ENCODE peak calls at places on chromosomes 13 and 19, in nine cellular contexts. X is PC-3, C is GM23248, R is HCT116, J is neural progenitor cell, N is OCI-LY7, P is hepatocyte, W is SK-N-SH, T is MM.1S. Z is an unnamed sample.

GRCh38 chr13:98220188-98220765 is 43.2 kb upstream of the RNF113B start:
- DNase-seq in X (no peak), C (no peak), R (no peak), J (no peak), N (no peak), P (no peak), W (no peak), T (no peak), Z (no peak)

GRCh38 chr13:65911546-65912193 is 1318.5 kb downstream of the PCDH9 start:
- DNase-seq in X (no peak), C (no peak), R (no peak), J (no peak), N (no peak), P (no peak), W (no peak), T (no peak), Z (no peak)

GRCh38 chr19:47456721-47457478 is 14.8 kb downstream of the SLC8A2 start:
- DNase-seq in X (no peak), C (peak), R (no peak), J (no peak), N (no peak), P (no peak), W (no peak), T (no peak), Z (peak)

GRCh38 chr13:114115191-114115671 is 17.2 kb downstream of the RASA3 start:
- DNase-seq in X (peak), C (peak), R (no peak), J (no peak), N (no peak), P (peak), W (no peak), T (no peak), Z (no peak)

GRCh38 chr19:52993342-52994178 is 20.2 kb upstream of the ERVV-1 start:
- DNase-seq in X (peak), C (peak), R (peak), J (peak), N (peak), P (peak), W (peak), T (no peak), Z (peak)

GRCh38 chr13:98174321-98174720 is 2.7 kb downstream of the RNF113B start:
- DNase-seq in X (no peak), C (no peak), R (no peak), J (no peak), N (no peak), P (no peak), W (no peak), T (no peak), Z (no peak)

GRCh38 chr13:33612641-33613638 is 205.0 kb upstream of the RFC3 start:
- DNase-seq in X (no peak), C (no peak), R (no peak), J (no peak), N (no peak), P (no peak), W (no peak), T (no peak), Z (no peak)

GRCh38 chr13:53189162-53189561 is 160.5 kb downstream of the OLFM4 start:
- DNase-seq in X (no peak), C (no peak), R (no peak), J (no peak), N (no peak), P (no peak), W (no peak), T (no peak), Z (peak)

GRCh38 chr19:49907745-49908446 is 11.2 kb upstream of the IL4I1 start:
- DNase-seq in X (no peak), C (no peak), R (no peak), J (no peak), N (no peak), P (no peak), W (no peak), T (no peak), Z (no peak)

GRCh38 chr13:52738719-52739467 is 727 bp downstream of the CNMD start:
- DNase-seq in X (no peak), C (peak), R (no peak), J (peak), N (no peak), P (peak), W (no peak), T (no peak), Z (peak)

GRCh38 chr19:2289714-2290435 is 7.9 kb upstream of the PEAK3 start:
- DNase-seq in X (no peak), C (peak), R (no peak), J (peak), N (peak), P (no peak), W (no peak), T (peak), Z (peak)

GRCh38 chr13:27026396-27026795 is 145.2 kb downstream of the USP12 start:
- DNase-seq in X (no peak), C (no peak), R (no peak), J (no peak), N (no peak), P (no peak), W (no peak), T (no peak), Z (no peak)

GRCh38 chr13:112454648-112455334 is 78.6 kb downstream of the SPACA7 start:
- DNase-seq in X (no peak), C (no peak), R (no peak), J (no peak), N (no peak), P (no peak), W (no peak), T (no peak), Z (no peak)
- TF ChIP-seq EZH2phosphoT487 in X (no peak), C (no peak), R (no peak), J (no peak), N (no peak), P (no peak), W (no peak), T (no peak), Z (no peak)

DNA sequence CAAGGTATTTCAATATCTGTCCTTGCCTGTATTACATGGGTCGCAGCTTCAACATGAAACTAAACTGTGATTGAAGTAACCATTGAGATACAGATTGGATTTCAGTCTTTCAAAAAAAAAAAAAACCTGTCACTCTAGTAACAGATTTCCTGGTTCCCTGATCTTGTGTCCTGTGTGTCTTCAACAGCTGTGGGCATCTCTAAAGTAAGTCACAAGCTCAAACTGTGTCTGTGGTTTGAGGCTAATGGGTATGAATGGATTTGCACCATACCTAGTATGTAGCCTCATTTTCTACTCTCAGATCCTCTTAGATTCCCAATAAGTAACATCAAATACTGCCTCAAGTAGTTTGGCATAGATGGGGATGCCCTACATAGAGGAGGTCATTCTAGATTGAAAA is 300.1 kb downstream of the COG6 start:
- DNase-seq in X (no peak), C (no peak), R (no peak), J (no peak), N (no peak), P (no peak), W (no peak), T (no peak), Z (no peak)
- H2AFZ ChIP-seq in X (no peak), C (no peak), R (no peak), J (no peak), N (no peak), P (no peak), W (no peak), T (no peak), Z (no peak)

GRCh38 chr19:41753936-41754529 is 1.3 kb upstream of the CEACAM6 start:
- DNase-seq in X (peak), C (peak), R (peak), J (peak), N (peak), P (peak), W (peak), T (peak), Z (peak)
- TF ChIP-seq EZH2phosphoT487 in X (no peak), C (no peak), R (no peak), J (no peak), N (no peak), P (no peak), W (no peak), T (no peak), Z (no peak)

GRCh38 chr19:35320285-35320706 is 8.7 kb upstream of the CD22 start:
- DNase-seq in X (no peak), C (no peak), R (no peak), J (no peak), N (peak), P (no peak), W (no peak), T (no peak), Z (no peak)
- H2AFZ ChIP-seq in X (no peak), C (no peak), R (no peak), J (no peak), N (peak), P (no peak), W (no peak), T (no peak), Z (no peak)

DNA sequence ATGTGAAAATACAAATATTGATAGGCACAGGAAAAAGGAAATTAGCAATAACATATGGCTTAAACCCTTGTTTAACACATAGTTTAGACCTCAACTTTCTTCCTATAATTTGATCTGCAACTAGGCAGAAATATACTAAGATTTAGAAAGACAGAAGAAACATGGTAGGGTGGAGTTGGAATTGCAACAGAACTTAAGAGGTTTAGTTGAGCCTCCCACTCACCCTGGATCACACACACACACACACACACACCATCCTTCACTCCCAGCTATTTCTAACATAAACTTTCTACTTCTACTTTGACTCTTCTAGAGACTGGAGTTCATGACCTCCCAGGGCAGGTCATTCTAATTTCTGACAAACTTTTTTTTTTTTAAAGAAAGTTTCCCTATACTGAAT is 47.4 kb downstream of the FLT3 start:
- DNase-seq in X (no peak), C (no peak), R (no peak), J (no peak), N (no peak), P (no peak), W (no peak), T (no peak), Z (no peak)
- TF ChIP-seq EZH2phosphoT487 in X (no peak), C (no peak), R (no peak), J (no peak), N (no peak), P (no peak), W (no peak), T (no peak), Z (no peak)

GRCh38 chr19:13797058-13797440 is 1.8 kb downstream of the ZSWIM4 start:
- DNase-seq in X (no peak), C (no peak), R (no peak), J (no peak), N (no peak), P (no peak), W (no peak), T (no peak), Z (no peak)

GRCh38 chr19:13794388-13794751 is 873 bp upstream of the ZSWIM4 start:
- DNase-seq in X (peak), C (peak), R (no peak), J (no peak), N (no peak), P (no peak), W (no peak), T (no peak), Z (peak)

GRCh38 chr19:13794752-13795589 is at the start of gene ZSWIM4:
- DNase-seq in X (peak), C (peak), R (peak), J (peak), N (peak), P (peak), W (peak), T (peak), Z (peak)

GRCh38 chr19:13796301-13797057 is 1.2 kb downstream of the ZSWIM4 start:
- DNase-seq in X (peak), C (peak), R (peak), J (peak), N (peak), P (peak), W (peak), T (no peak), Z (peak)

DNA sequence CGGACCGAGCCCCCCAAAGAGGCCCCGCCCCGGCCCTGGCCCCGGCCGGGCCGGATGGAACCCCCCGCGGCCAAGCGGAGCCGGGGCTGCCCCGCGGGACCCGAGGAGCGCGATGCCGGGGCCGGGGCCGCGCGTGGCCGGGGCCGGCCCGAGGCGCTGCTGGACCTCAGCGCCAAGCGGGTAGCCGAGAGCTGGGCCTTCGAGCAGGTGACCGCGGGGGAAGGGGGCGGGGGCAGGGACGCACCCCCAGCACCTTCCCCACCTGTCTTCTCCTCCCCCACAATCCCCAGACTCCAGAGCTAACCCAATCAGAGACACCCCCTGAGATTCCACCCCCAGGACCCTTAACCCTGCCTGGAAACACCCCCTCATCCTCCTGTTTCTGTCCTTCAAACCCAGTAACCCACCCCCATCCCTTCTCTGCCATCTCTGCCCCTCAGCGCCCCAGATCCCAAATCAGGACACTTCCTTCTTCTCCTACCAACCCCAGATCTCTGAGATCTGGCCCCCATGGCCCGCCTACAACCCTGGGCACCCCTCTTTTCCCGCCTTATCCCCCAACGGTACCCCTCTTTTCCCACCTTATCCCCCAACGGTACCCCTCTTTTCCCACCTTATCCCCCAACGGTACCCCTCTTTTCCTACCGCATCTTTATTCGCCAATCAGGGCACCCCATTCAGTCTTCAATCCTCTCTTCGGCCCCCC is 505 bp downstream of the ZSWIM4 start:
- DNase-seq in X (peak), C (peak), R (no peak), J (no peak), N (no peak), P (peak), W (peak), T (no peak), Z (peak)
- H2AFZ ChIP-seq in X (no peak), C (no peak), R (no peak), J (no peak), N (peak), P (no peak), W (no peak), T (peak), Z (no peak)

DNA sequence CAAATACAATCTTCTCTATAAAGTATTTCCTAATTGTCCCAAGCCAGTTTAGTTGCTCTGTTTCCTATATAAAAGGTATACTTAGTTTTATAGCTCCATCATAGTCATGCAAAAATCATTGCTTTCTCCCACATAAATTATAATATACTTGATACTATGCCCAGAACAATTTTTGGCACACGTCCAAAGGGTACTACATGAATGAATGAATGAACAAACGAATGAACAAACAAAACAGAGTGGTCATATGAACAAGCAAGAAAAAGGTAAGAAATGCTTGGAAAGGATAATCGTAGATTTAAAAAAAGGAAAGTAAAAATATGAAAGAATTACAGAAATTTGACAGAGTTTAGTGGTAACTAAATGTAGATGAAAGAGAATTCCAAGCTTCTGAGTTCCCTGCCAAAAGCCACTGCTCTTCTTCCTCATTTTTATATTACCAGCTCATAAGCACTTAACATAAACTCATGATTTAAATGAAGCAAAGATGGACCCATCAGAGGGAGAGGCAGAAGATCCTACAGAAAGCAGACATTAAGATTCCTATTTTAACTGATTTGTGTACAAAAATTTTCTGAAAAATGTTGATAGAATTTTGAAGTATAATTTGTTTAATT is 123.2 kb downstream of the ENOX1 start:
- DNase-seq in X (peak), C (peak), R (no peak), J (no peak), N (no peak), P (no peak), W (no peak), T (no peak), Z (no peak)
- TF ChIP-seq EZH2phosphoT487 in X (no peak), C (no peak), R (no peak), J (no peak), N (no peak), P (no peak), W (no peak), T (no peak), Z (no peak)

GRCh38 chr19:7926727-7927604 is 1.0 kb upstream of the CTXN1 start:
- DNase-seq in X (no peak), C (no peak), R (no peak), J (no peak), N (no peak), P (no peak), W (peak), T (no peak), Z (no peak)
- H2AFZ ChIP-seq in X (no peak), C (no peak), R (no peak), J (no peak), N (no peak), P (no peak), W (no peak), T (no peak), Z (no peak)

GRCh38 chr13:73222627-73223026 is 163.8 kb downstream of the KLF5 start:
- DNase-seq in X (no peak), C (no peak), R (no peak), J (no peak), N (no peak), P (no peak), W (no peak), T (no peak), Z (no peak)

GRCh38 chr13:73223372-73223781 is 164.6 kb downstream of the KLF5 start:
- DNase-seq in X (peak), C (no peak), R (no peak), J (no peak), N (no peak), P (no peak), W (no peak), T (peak), Z (no peak)

GRCh38 chr13:73218181-73218580 is 159.4 kb downstream of the KLF5 start:
- DNase-seq in X (no peak), C (no peak), R (no peak), J (no peak), N (no peak), P (no peak), W (no peak), T (no peak), Z (no peak)

GRCh38 chr13:73224708-73225107 is 165.9 kb downstream of the KLF5 start:
- DNase-seq in X (peak), C (peak), R (no peak), J (no peak), N (no peak), P (no peak), W (no peak), T (no peak), Z (no peak)

DNA sequence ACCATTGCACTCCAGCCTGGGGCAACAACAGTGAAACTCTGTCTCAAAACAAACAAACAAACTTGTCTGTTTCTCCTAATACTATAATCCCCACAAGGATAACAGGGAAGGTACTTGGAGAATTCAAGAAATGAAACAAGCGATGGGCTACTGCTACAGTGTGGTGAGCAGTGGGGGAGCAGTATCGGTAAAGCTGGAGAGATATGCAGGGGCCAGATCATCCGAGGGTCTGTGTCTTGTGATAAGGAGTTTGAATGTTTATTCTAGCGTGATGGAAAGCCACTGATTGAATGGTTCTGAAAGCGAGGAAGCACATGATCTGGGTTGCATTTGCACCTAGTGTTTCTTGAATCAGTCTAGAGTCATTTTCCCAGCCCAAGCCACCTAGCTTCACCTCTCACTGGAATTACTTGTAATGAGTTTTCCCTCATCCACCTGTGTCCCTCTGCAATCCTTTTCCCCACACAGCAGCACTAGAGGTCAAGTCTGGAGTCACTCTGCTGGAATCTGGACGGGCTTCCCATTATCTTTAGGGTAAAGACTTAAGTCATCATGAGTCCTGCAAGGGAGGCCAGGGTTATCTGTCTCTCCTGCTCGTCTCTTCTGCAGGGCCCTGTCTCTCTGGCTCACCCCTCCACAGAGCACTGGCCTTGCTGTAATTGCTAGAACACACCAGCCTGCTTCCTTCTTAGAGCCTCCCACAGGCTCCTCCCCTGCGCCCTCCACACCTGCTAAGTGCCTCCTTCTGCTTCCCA is 162.3 kb downstream of the KLF5 start:
- DNase-seq in X (no peak), C (peak), R (no peak), J (no peak), N (no peak), P (peak), W (no peak), T (no peak), Z (no peak)
- TF ChIP-seq EZH2phosphoT487 in X (no peak), C (no peak), R (no peak), J (no peak), N (no peak), P (no peak), W (no peak), T (no peak), Z (no peak)